ENCODE peak calls at places on chromosomes 1 and 21, in seven cellular contexts. Y is HFF-Myc, X is sigmoid colon, M is neuronal stem cell, P is cardiac fibroblast, V is PC-3, A is astrocyte of the spinal cord. Q is an unnamed sample.

GRCh38 chr1:220894924-220895256 is 15.6 kb downstream of the HLX start:
- DNase-seq in V (no peak), M (no peak), P (no peak), Y (no peak), A (no peak), X (no peak), Q (no peak)

GRCh38 chr1:159856576-159856975 is 5.9 kb downstream of the VSIG8 start:
- DNase-seq in V (peak), Y (no peak), A (peak), X (no peak), P (no peak), M (no peak), Q (peak)

GRCh38 chr1:204746838-204747442 is 61.4 kb upstream of the LRRN2 start:
- DNase-seq in V (peak), X (no peak), Y (peak), M (peak), A (peak), P (peak), Q (peak)

GRCh38 chr1:24536391-24536840 is 19.5 kb upstream of the NCMAP start:
- DNase-seq in V (no peak), P (no peak), X (no peak), Y (peak), M (no peak), A (peak), Q (no peak)

GRCh38 chr1:159889821-159890252 is 10.1 kb downstream of the CFAP45 start:
- DNase-seq in V (peak), P (peak), A (peak), M (peak), X (no peak), Y (peak), Q (peak)

GRCh38 chr1:29685387-29685786 is 449.1 kb downstream of the PTPRU start:
- DNase-seq in P (no peak), X (no peak), M (no peak), V (no peak), A (no peak), Y (no peak), Q (no peak)

GRCh38 chr1:8943516-8943896 is 2.2 kb upstream of the CA6 start:
- DNase-seq in X (no peak), V (no peak), M (no peak), A (no peak), P (peak), Y (no peak), Q (no peak)

GRCh38 chr1:244705268-244706234 is 52.6 kb downstream of the DESI2 start:
- DNase-seq in X (no peak), Y (no peak), A (no peak), M (no peak), V (no peak), P (no peak), Q (no peak)

GRCh38 chr1:185574139-185574835 is 159.9 kb upstream of the HMCN1 start:
- DNase-seq in X (no peak), A (no peak), V (no peak), P (no peak), Y (no peak), M (no peak), Q (peak)

GRCh38 chr1:43704838-43705237 is 2.5 kb upstream of the ST3GAL3 start:
- DNase-seq in A (peak), V (peak), M (no peak), P (peak), X (no peak), Y (no peak), Q (no peak)

GRCh38 chr1:194487172-194487571 is 1300.8 kb upstream of the B3GALT2 start:
- DNase-seq in V (no peak), P (no peak), M (no peak), X (no peak), Y (no peak), A (no peak), Q (no peak)

GRCh38 chr1:20100632-20101355 is 18.5 kb downstream of the PLA2G2D start:
- DNase-seq in Y (no peak), V (peak), A (peak), M (peak), X (peak), P (peak), Q (peak)

GRCh38 chr1:91613594-91613993 is 112.9 kb downstream of the CDC7 start:
- DNase-seq in X (no peak), P (no peak), Y (peak), V (peak), M (no peak), A (no peak), Q (peak)

GRCh38 chr1:29239142-29239541 is 2.8 kb downstream of the PTPRU start:
- DNase-seq in Y (no peak), V (peak), X (no peak), M (no peak), A (no peak), P (no peak), Q (peak)

GRCh38 chr1:44811714-44812151 is 3.4 kb downstream of the BTBD19 start:
- DNase-seq in M (no peak), V (no peak), A (peak), X (peak), Y (peak), P (peak), Q (no peak)

GRCh38 chr1:3714284-3714741 is 37.9 kb upstream of the CCDC27 start:
- DNase-seq in X (no peak), P (no peak), A (no peak), M (no peak), V (no peak), Y (no peak), Q (no peak)

GRCh38 chr1:114353233-114353632 is 157.8 kb downstream of the TRIM33 start:
- DNase-seq in A (peak), M (no peak), P (peak), Y (peak), V (peak), X (peak), Q (peak)

GRCh38 chr1:11701551-11701961 is 10.0 kb downstream of the DRAXIN start:
- DNase-seq in A (no peak), X (no peak), Y (no peak), M (no peak), V (no peak), P (no peak), Q (no peak)

GRCh38 chr1:227729881-227730629 is 5.0 kb downstream of the JMJD4 start:
- DNase-seq in Y (peak), P (peak), M (peak), A (peak), X (no peak), V (peak), Q (peak)

GRCh38 chr1:88111806-88112205 is 572.3 kb upstream of the PKN2 start:
- DNase-seq in V (peak), M (no peak), X (no peak), A (no peak), P (no peak), Y (no peak), Q (peak)

GRCh38 chr1:165520646-165521045 is 23.2 kb upstream of the LRRC52 start:
- DNase-seq in P (no peak), Y (no peak), A (no peak), V (no peak), X (no peak), M (no peak), Q (no peak)

GRCh38 chr1:165512817-165513216 is 31.0 kb upstream of the LRRC52 start:
- DNase-seq in P (no peak), V (no peak), Y (no peak), M (no peak), A (no peak), X (no peak), Q (no peak)

GRCh38 chr1:165516469-165516868 is 27.3 kb upstream of the LRRC52 start:
- DNase-seq in P (no peak), X (no peak), Y (no peak), V (no peak), M (no peak), A (no peak), Q (no peak)
- H3K4me3 ChIP-seq in P (no peak), X (no peak), Y (no peak), V (no peak), M (no peak), A (no peak), Q (no peak)

GRCh38 chr1:231416896-231417295 is 5.2 kb downstream of the EGLN1 start:
- DNase-seq in A (no peak), V (no peak), Y (no peak), X (no peak), P (no peak), M (no peak), Q (no peak)
- H3K4me3 ChIP-seq in A (no peak), V (peak), Y (peak), X (no peak), P (no peak), M (no peak), Q (no peak)

DNA sequence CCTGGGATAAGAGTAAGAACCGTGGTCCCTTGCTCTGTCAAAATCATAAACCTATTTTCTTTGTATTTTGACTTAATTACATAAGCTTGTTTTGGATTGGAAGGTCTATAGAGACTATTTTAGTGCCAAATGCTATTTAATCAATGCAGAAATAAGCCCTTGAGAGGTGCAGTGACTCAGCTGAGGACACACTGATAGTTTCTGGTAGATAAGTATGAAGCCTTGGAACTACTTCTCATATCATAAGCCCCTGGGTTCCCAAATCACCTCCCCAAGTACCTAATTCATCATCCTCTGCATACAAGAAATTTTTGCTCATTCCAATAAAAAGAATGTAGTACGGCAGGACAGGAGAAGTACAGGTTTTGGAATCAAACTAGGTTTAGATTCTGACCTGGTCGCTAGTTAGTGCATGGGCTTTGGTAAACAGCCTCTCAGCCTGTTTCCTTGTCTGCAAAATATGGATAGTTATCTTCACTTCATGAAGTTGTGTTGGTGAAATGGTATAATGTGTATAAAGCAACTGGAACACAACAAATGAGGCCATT is 3.3 kb upstream of the CD55 start:
- DNase-seq in Y (no peak), V (no peak), A (no peak), X (no peak), M (no peak), P (no peak), Q (no peak)
- H3K4me3 ChIP-seq in Y (no peak), V (no peak), A (no peak), X (no peak), M (no peak), P (no peak), Q (no peak)

GRCh38 chr1:66381626-66382275 is 152.2 kb upstream of the SGIP1 start:
- DNase-seq in P (no peak), V (no peak), X (no peak), A (no peak), M (no peak), Y (no peak), Q (no peak)
- H3K4me3 ChIP-seq in P (no peak), V (no peak), X (no peak), A (no peak), M (no peak), Y (no peak), Q (no peak)

GRCh38 chr1:26701995-26702679 is 6.3 kb downstream of the ARID1A start:
- DNase-seq in Y (no peak), X (no peak), M (no peak), A (no peak), V (peak), P (no peak), Q (peak)
- H3K4me3 ChIP-seq in Y (no peak), X (no peak), M (no peak), A (no peak), V (peak), P (no peak), Q (peak)

DNA sequence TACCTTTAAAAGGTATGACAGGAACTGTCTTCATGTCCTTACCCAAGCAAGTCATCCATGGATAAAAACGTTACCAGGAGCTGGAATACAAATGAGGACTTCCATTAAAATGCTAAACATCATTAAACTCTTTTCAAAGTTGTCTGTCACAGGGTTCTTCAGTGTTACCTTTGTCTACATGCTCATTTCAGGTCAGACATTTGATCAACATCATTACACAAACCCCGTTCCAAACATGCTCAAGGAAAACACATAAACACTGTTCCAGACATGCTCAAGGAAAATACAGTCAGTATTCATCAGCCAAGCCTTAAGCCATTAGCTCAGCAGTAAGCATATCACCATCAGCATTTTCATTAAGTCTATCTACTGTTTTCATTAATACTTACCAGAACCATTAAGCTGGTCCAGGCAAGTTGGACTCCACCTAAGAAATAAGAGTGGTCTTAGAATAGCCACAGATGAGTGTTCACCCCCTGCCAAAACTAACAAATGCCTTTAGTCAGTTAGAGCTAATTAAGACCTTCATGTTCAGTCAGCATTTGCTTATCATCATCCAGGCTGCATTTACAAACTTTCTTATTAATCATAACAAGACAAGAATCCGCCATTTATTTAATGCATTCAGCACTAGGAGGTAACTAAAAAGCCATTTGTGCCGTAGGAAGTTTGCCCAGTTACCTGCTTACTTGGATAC is 2.2 kb downstream of the GAS5 start:
- DNase-seq in A (no peak), P (no peak), Y (no peak), M (no peak), X (no peak), V (no peak), Q (no peak)
- H3K4me3 ChIP-seq in A (peak), P (peak), Y (peak), M (peak), X (no peak), V (peak), Q (peak)

GRCh38 chr21:43866659-43867331 is 1.8 kb downstream of the AGPAT3 start:
- DNase-seq in V (peak), P (peak), M (no peak), X (no peak), A (no peak), Y (no peak), Q (peak)

GRCh38 chr21:43865471-43866181 is 603 bp downstream of the AGPAT3 start:
- DNase-seq in X (peak), P (peak), V (peak), M (no peak), Y (no peak), A (no peak), Q (no peak)

GRCh38 chr21:43864806-43865470 is at the start of gene AGPAT3:
- DNase-seq in V (peak), M (no peak), A (no peak), P (no peak), Y (no peak), X (no peak), Q (no peak)

GRCh38 chr21:43867332-43867703 is 2.3 kb downstream of the AGPAT3 start:
- DNase-seq in X (no peak), Y (no peak), M (no peak), P (no peak), A (no peak), V (no peak), Q (no peak)

DNA sequence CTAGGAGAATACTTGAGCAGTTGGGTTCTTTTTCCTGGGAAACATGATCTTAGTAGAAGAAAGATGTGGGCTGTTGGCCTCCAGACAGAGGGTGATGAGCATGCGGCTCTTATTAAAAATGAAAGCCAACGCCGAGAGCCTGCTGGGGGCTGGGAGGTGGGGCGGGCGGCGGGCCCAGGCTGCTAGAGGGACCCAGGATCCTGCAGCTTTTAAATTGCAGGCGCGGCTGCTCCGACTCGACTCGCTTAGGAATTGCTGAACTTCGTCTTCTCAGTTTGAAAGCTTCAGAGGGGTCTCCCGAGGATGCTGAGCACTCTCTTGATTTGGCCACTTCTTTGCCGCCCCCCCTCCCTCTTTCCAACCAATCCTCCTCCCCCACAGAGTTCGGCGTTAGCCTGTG is 1.2 kb downstream of the AGPAT3 start:
- DNase-seq in X (peak), P (peak), A (peak), Y (peak), V (peak), M (no peak), Q (peak)
- H3K4me3 ChIP-seq in X (peak), P (peak), A (peak), Y (peak), V (peak), M (peak), Q (peak)

GRCh38 chr1:89274431-89274857 is 1.8 kb upstream of the GBP5 start:
- DNase-seq in P (peak), V (peak), A (peak), M (no peak), Y (no peak), X (no peak), Q (peak)

GRCh38 chr1:89269277-89269676 is 3.4 kb downstream of the GBP5 start:
- DNase-seq in Y (no peak), M (no peak), V (no peak), P (no peak), A (no peak), X (no peak), Q (no peak)

GRCh38 chr1:89273324-89273778 is 691 bp upstream of the GBP5 start:
- DNase-seq in A (no peak), X (no peak), M (no peak), P (no peak), Y (no peak), V (no peak), Q (no peak)

GRCh38 chr1:89276690-89277089 is 4.0 kb upstream of the GBP5 start:
- DNase-seq in P (peak), X (no peak), A (no peak), Y (no peak), M (no peak), V (peak), Q (peak)

GRCh38 chr1:89271616-89272015 is 1.0 kb downstream of the GBP5 start:
- DNase-seq in V (peak), Y (no peak), X (no peak), M (no peak), A (peak), P (peak), Q (peak)
- H3K4me3 ChIP-seq in V (no peak), Y (no peak), X (no peak), M (no peak), A (no peak), P (no peak), Q (no peak)

GRCh38 chr1:18640228-18641004 is 9.8 kb downstream of the PAX7 start:
- DNase-seq in V (no peak), Y (no peak), A (no peak), X (no peak), P (no peak), M (no peak), Q (no peak)
- H3K4me3 ChIP-seq in V (no peak), Y (no peak), A (no peak), X (no peak), P (no peak), M (no peak), Q (no peak)